ENCODE peak calls at places on chromosomes 7 and 10, in ten cellular contexts. V is mucosa of descending colon, D is coronary artery, H is fibroblast of pulmonary artery, M is NT2/D1, L is AG09309, Z is upper lobe of right lung, A is PC-3, N is fibroblast of mammary gland, U is mesenchymal stem cell. J is an unnamed sample.

GRCh38 chr7:44185729-44186128 is 3.5 kb downstream of the GCK start:
- DNase-seq in V (no peak), D (no peak), H (no peak), M (no peak), L (no peak), Z (peak), A (no peak), N (no peak), U (no peak), J (no peak)

GRCh38 chr7:135254-135653 is 57.1 kb upstream of the FAM20C start:
- DNase-seq in V (no peak), D (no peak), H (no peak), M (no peak), L (no peak), Z (peak), A (no peak), N (no peak), U (no peak), J (peak)

GRCh38 chr7:124152859-124153692 is 120.2 kb upstream of the TMEM229A start:
- DNase-seq in V (peak), D (no peak), H (peak), M (peak), L (no peak), Z (no peak), A (peak), N (peak), U (peak), J (no peak)

GRCh38 chr10:6399241-6399701 is 180.8 kb downstream of the PRKCQ start:
- DNase-seq in V (peak), D (no peak), H (no peak), M (no peak), L (no peak), Z (no peak), A (no peak), N (no peak), U (peak), J (no peak)

GRCh38 chr7:105800442-105800841 is 76.0 kb downstream of the ATXN7L1 start:
- DNase-seq in V (no peak), D (no peak), H (peak), M (no peak), L (no peak), Z (no peak), A (no peak), N (peak), U (peak), J (no peak)

GRCh38 chr7:47945261-47946015 is 2.8 kb downstream of the PKD1L1 start:
- DNase-seq in V (peak), D (no peak), H (peak), M (peak), L (no peak), Z (peak), A (peak), N (peak), U (peak), J (no peak)

GRCh38 chr7:2720024-2720423 is 32.0 kb downstream of the AMZ1 start:
- DNase-seq in V (no peak), D (no peak), H (no peak), M (no peak), L (no peak), Z (no peak), A (no peak), N (no peak), U (no peak), J (no peak)

GRCh38 chr10:66326876-66327275 is 599.0 kb upstream of the LRRTM3 start:
- DNase-seq in V (no peak), D (no peak), H (no peak), M (no peak), L (no peak), Z (no peak), A (no peak), N (no peak), U (no peak), J (no peak)

GRCh38 chr10:76432274-76433012 is 1001.0 kb downstream of the LRMDA start:
- DNase-seq in V (no peak), D (peak), H (peak), M (peak), L (no peak), Z (no peak), A (peak), N (peak), U (peak), J (no peak)

GRCh38 chr7:22837308-22837707 is 14.7 kb upstream of the TOMM7 start:
- DNase-seq in V (no peak), D (no peak), H (no peak), M (no peak), L (no peak), Z (no peak), A (no peak), N (no peak), U (no peak), J (no peak)

GRCh38 chr10:21195149-21195731 is 298.1 kb upstream of the NEBL start:
- DNase-seq in V (peak), D (no peak), H (no peak), M (no peak), L (no peak), Z (no peak), A (peak), N (no peak), U (no peak), J (no peak)

GRCh38 chr7:30914611-30915601 is 3.3 kb downstream of the AQP1 start:
- DNase-seq in V (no peak), D (peak), H (peak), M (no peak), L (no peak), Z (no peak), A (peak), N (peak), U (peak), J (peak)

GRCh38 chr10:932589-932988 is 1.1 kb upstream of the LARP4B start:
- DNase-seq in V (no peak), D (no peak), H (no peak), M (no peak), L (no peak), Z (no peak), A (no peak), N (no peak), U (no peak), J (no peak)

GRCh38 chr10:3668276-3668960 is 116.6 kb downstream of the KLF6 start:
- DNase-seq in V (peak), D (no peak), H (peak), M (no peak), L (peak), Z (peak), A (no peak), N (peak), U (peak), J (peak)

GRCh38 chr7:46524350-46524749 is 603.3 kb upstream of the IGFBP3 start:
- DNase-seq in V (no peak), D (no peak), H (no peak), M (no peak), L (no peak), Z (no peak), A (no peak), N (peak), U (no peak), J (no peak)

DNA sequence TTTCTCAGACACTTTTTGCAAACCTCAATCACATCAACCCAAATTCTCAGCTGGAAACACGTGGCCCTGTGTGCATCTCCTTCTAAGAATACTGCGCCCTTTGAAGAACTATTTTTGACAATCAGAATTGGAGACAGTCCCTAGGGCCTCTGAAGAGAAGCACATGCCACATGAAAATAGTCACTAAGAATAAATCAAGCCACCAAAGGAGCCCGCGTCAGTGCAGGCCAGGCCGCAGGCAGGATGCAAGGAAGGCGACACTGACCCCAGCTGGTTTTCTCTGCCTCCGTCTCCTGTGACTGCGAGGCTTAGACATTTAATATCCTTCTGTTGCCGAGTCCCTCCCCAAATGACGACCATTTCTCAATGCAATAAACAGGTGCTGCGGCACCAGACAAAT is 88.0 kb upstream of the ADAM12 start:
- DNase-seq in V (no peak), D (no peak), H (no peak), M (no peak), L (no peak), Z (no peak), A (no peak), N (no peak), U (peak), J (no peak)
- H3K4me3 ChIP-seq in V (no peak), D (no peak), H (no peak), M (no peak), L (no peak), Z (no peak), A (no peak), N (no peak), U (no peak), J (no peak)

GRCh38 chr7:86963599-86964230 is 95.7 kb downstream of the ELAPOR2 start:
- DNase-seq in V (no peak), D (no peak), H (no peak), M (no peak), L (peak), Z (no peak), A (no peak), N (no peak), U (peak), J (no peak)
- H3K4me3 ChIP-seq in V (no peak), D (no peak), H (no peak), M (no peak), L (no peak), Z (no peak), A (no peak), N (no peak), U (no peak), J (no peak)

GRCh38 chr7:151430391-151431205 is 9.3 kb downstream of the CRYGN start:
- DNase-seq in V (no peak), D (no peak), H (no peak), M (no peak), L (no peak), Z (peak), A (no peak), N (no peak), U (no peak), J (no peak)
- H3K4me3 ChIP-seq in V (no peak), D (no peak), H (no peak), M (no peak), L (no peak), Z (no peak), A (no peak), N (no peak), U (no peak), J (no peak)

GRCh38 chr10:93603023-93603422 is 2.0 kb upstream of the RBP4 start:
- DNase-seq in V (no peak), D (no peak), H (no peak), M (no peak), L (no peak), Z (no peak), A (no peak), N (no peak), U (no peak), J (no peak)

GRCh38 chr10:93600861-93601773 is at the start of gene RBP4:
- DNase-seq in V (peak), D (no peak), H (peak), M (no peak), L (peak), Z (peak), A (peak), N (peak), U (peak), J (no peak)

GRCh38 chr10:93600446-93600860 is 582 bp downstream of the RBP4 start:
- DNase-seq in V (no peak), D (no peak), H (peak), M (no peak), L (no peak), Z (no peak), A (no peak), N (no peak), U (no peak), J (no peak)

GRCh38 chr10:93599778-93600177 is 1.3 kb downstream of the RBP4 start:
- DNase-seq in V (no peak), D (no peak), H (no peak), M (no peak), L (no peak), Z (no peak), A (no peak), N (no peak), U (no peak), J (no peak)

GRCh38 chr10:93601774-93602162 is 733 bp upstream of the RBP4 start:
- DNase-seq in V (no peak), D (no peak), H (no peak), M (no peak), L (no peak), Z (no peak), A (no peak), N (no peak), U (no peak), J (no peak)
- H3K4me3 ChIP-seq in V (no peak), D (no peak), H (no peak), M (peak), L (no peak), Z (no peak), A (peak), N (no peak), U (peak), J (no peak)

GRCh38 chr10:7406712-7407333 is 4.0 kb downstream of the SFMBT2 start:
- DNase-seq in V (no peak), D (no peak), H (no peak), M (no peak), L (no peak), Z (no peak), A (no peak), N (no peak), U (peak), J (no peak)
- H3K4me3 ChIP-seq in V (no peak), D (peak), H (peak), M (peak), L (no peak), Z (peak), A (no peak), N (no peak), U (peak), J (no peak)